ENCODE peak calls at places on chromosomes 7 and 10, in seven cellular contexts. H is ovary, M is astrocyte of the spinal cord, D is A549, V is choroid plexus epithelial cell, X is cardiac fibroblast, G is fibroblast of lung. B is an unnamed sample.

GRCh38 chr7:1249731-1250130 is 17.1 kb downstream of the UNCX start:
- DNase-seq in H (no peak), M (no peak), D (no peak), V (no peak), X (no peak), G (no peak), B (no peak)

GRCh38 chr10:69958232-69958902 is 94.3 kb upstream of the MACROH2A2 start:
- DNase-seq in H (no peak), M (peak), D (peak), V (peak), X (peak), G (peak), B (peak)

GRCh38 chr10:20811131-20811530 is 86.0 kb downstream of the NEBL start:
- DNase-seq in H (no peak), M (no peak), D (no peak), V (peak), X (no peak), G (no peak), B (no peak)

GRCh38 chr10:124320778-124321432 is 97.8 kb downstream of the OAT start:
- DNase-seq in H (no peak), M (no peak), D (no peak), V (no peak), X (no peak), G (no peak), B (no peak)

GRCh38 chr10:91681361-91682276 is 48.7 kb upstream of the PPP1R3C start:
- DNase-seq in H (no peak), M (no peak), D (no peak), V (no peak), X (no peak), G (no peak), B (no peak)

GRCh38 chr10:89705466-89705865 is 4.1 kb downstream of the KIF20B start:
- DNase-seq in H (no peak), M (no peak), D (no peak), V (no peak), X (no peak), G (no peak), B (no peak)

GRCh38 chr7:1049006-1049741 is 4.8 kb downstream of the GPR146 start:
- DNase-seq in H (no peak), M (no peak), D (no peak), V (no peak), X (no peak), G (no peak), B (no peak)

GRCh38 chr10:125081931-125082330 is 78.4 kb downstream of the CTBP2 start:
- DNase-seq in H (no peak), M (no peak), D (no peak), V (no peak), X (no peak), G (no peak), B (no peak)

GRCh38 chr10:96565774-96566173 is 21.0 kb downstream of the TM9SF3 start:
- DNase-seq in H (no peak), M (peak), D (no peak), V (peak), X (peak), G (peak), B (no peak)

GRCh38 chr10:64113796-64114195 is 592.6 kb downstream of the REEP3 start:
- DNase-seq in H (no peak), M (no peak), D (no peak), V (no peak), X (no peak), G (no peak), B (no peak)

GRCh38 chr10:48331436-48331835 is 25.0 kb downstream of the MAPK8 start:
- DNase-seq in H (no peak), M (no peak), D (no peak), V (no peak), X (no peak), G (no peak), B (no peak)

GRCh38 chr10:127133672-127134500 is 62.5 kb downstream of the INSYN2A start:
- DNase-seq in H (no peak), M (no peak), D (no peak), V (no peak), X (no peak), G (peak), B (no peak)

GRCh38 chr7:68783671-68784070 is 814.6 kb upstream of the AUTS2 start:
- DNase-seq in H (no peak), M (no peak), D (peak), V (peak), X (no peak), G (no peak), B (no peak)

GRCh38 chr10:86968994-86969355 is 693 bp downstream of the ADIRF start:
- DNase-seq in H (no peak), M (no peak), D (no peak), V (no peak), X (no peak), G (no peak), B (no peak)

GRCh38 chr10:77583527-77583926 is 54.1 kb downstream of the KCNMA1 start:
- DNase-seq in H (no peak), M (no peak), D (no peak), V (no peak), X (no peak), G (no peak), B (no peak)

GRCh38 chr7:1669486-1669951 is 558 bp upstream of the ELFN1 start:
- DNase-seq in H (no peak), M (no peak), D (no peak), V (no peak), X (no peak), G (no peak), B (no peak)

GRCh38 chr10:72981882-72982529 is 27.4 kb upstream of the PLA2G12B start:
- DNase-seq in H (no peak), M (no peak), D (no peak), V (peak), X (peak), G (no peak), B (peak)

GRCh38 chr7:12706900-12707536 is 19.6 kb downstream of the ARL4A start:
- DNase-seq in H (no peak), M (peak), D (no peak), V (peak), X (peak), G (peak), B (no peak)

GRCh38 chr10:102819054-102819453 is 18.2 kb downstream of the CYP17A1 start:
- DNase-seq in H (no peak), M (no peak), D (no peak), V (no peak), X (no peak), G (no peak), B (no peak)

GRCh38 chr10:100713859-100714565 is 31.4 kb upstream of the PAX2 start:
- DNase-seq in H (no peak), M (no peak), D (no peak), V (no peak), X (no peak), G (no peak), B (no peak)

GRCh38 chr7:70696139-70696782 is 435.7 kb upstream of the GALNT17 start:
- DNase-seq in H (no peak), M (peak), D (no peak), V (peak), X (peak), G (peak), B (no peak)

GRCh38 chr7:68420342-68420750 is 1177.9 kb upstream of the AUTS2 start:
- DNase-seq in H (no peak), M (no peak), D (no peak), V (no peak), X (no peak), G (no peak), B (no peak)

GRCh38 chr7:57308631-57309408 is 141.2 kb upstream of the ZNF716 start:
- DNase-seq in H (no peak), M (no peak), D (no peak), V (no peak), X (no peak), G (no peak), B (no peak)

GRCh38 chr7:129607471-129608120 is 3.9 kb upstream of the NRF1 start:
- DNase-seq in H (no peak), M (peak), D (peak), V (peak), X (peak), G (peak), B (no peak)

GRCh38 chr7:66281678-66282593 is 76.8 kb downstream of the TPST1 start:
- DNase-seq in H (peak), M (peak), D (no peak), V (peak), X (peak), G (peak), B (peak)

GRCh38 chr10:102633282-102633681 is 11.0 kb upstream of the TRIM8 start:
- DNase-seq in H (no peak), M (peak), D (no peak), V (peak), X (peak), G (peak), B (no peak)

GRCh38 chr7:157658851-157659412 is 322.1 kb downstream of the DNAJB6 start:
- DNase-seq in H (no peak), M (no peak), D (no peak), V (no peak), X (no peak), G (no peak), B (no peak)

GRCh38 chr10:73076361-73077183 is 20.1 kb downstream of the P4HA1 start:
- DNase-seq in H (peak), M (peak), D (no peak), V (peak), X (peak), G (peak), B (no peak)

GRCh38 chr10:11074536-11075267 is 57.0 kb downstream of the CELF2 start:
- DNase-seq in H (no peak), M (no peak), D (no peak), V (no peak), X (no peak), G (no peak), B (no peak)

DNA sequence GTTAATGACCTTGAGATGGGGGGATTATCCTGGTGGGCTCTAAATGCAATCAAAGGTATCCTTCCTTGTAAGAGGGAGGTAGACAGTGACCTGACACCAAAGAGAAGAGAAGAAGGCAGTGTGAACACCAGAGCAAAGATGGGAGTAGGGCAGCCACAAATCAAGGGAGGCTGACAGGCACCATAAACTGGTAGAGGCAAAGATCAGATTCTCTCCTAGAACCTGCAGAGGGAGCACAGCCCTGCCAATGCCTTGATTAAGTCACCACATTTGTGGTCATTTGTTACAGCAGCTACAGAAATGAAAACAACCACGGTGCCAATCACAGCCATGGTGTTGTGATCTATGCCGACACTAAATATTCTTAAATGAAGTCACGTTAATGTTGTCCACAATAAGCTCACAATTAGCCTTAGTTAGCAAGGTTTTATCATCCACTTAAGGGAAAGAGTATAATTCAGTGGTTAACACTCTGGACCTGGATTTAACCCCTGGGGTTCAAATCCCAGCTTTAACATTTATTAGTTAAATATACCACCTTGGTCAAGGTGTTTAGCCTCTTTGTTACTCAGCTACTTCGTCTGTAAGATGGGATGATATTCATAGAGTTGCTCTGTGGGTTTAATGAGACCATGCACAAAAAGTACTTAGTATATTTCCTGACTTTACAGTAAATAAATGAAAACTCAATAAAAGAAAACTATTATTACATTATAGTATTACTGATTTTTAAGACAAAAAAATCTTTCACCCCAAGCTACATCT is 70.8 kb downstream of the SGMS1 start:
- DNase-seq in H (no peak), M (no peak), D (no peak), V (peak), X (peak), G (peak), B (peak)
- TF ChIP-seq CTCF in H (no peak), M (peak), D (peak), V (peak), X (peak), G (peak), B (peak)

DNA sequence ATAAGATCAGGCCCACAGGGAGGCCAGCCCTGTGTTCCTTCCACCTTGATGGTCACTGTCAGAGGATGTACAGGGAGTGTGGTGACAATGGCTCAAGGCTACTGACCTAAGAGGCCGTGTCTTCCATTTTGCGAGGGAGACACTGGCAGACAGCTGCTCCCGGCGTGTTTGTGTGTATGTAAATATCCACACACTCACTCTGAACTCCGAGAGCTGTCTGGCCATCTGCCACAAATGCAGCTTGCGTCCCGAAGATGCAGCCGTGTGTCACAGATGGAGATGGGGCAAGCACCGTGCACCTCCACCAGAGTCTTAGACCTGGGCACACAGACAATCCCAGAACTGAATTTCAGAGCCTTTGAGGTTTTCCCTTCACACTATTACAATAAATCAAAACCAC is 712.2 kb upstream of the NRP1 start:
- DNase-seq in H (no peak), M (no peak), D (no peak), V (no peak), X (no peak), G (peak), B (no peak)
- H3K4me3 ChIP-seq in H (no peak), M (no peak), D (no peak), V (no peak), X (no peak), G (no peak), B (no peak)

GRCh38 chr10:75019360-75019759 is 92.1 kb upstream of the SAMD8 start:
- DNase-seq in H (no peak), M (peak), D (no peak), V (peak), X (peak), G (peak), B (no peak)
- TF ChIP-seq CTCF in H (no peak), M (peak), D (peak), V (peak), X (peak), G (peak), B (peak)

GRCh38 chr10:80537086-80537704 is 507 bp upstream of the SH2D4B start:
- DNase-seq in H (no peak), M (no peak), D (no peak), V (no peak), X (no peak), G (no peak), B (no peak)

GRCh38 chr10:80538481-80539185 is 931 bp downstream of the SH2D4B start:
- DNase-seq in H (no peak), M (no peak), D (no peak), V (no peak), X (no peak), G (no peak), B (no peak)

GRCh38 chr10:80536361-80536835 is 1.3 kb upstream of the SH2D4B start:
- DNase-seq in H (no peak), M (no peak), D (no peak), V (no peak), X (no peak), G (no peak), B (no peak)

GRCh38 chr10:80537705-80538480 is at the start of gene SH2D4B:
- DNase-seq in H (no peak), M (no peak), D (no peak), V (no peak), X (no peak), G (no peak), B (no peak)

GRCh38 chr10:80535671-80536360 is 1.9 kb upstream of the SH2D4B start:
- DNase-seq in H (peak), M (no peak), D (peak), V (peak), X (peak), G (peak), B (no peak)
- H3K4me3 ChIP-seq in H (peak), M (peak), D (peak), V (peak), X (peak), G (peak), B (peak)

GRCh38 chr10:61271127-61271780 is 181.9 kb downstream of the TMEM26 start:
- DNase-seq in H (no peak), M (peak), D (peak), V (peak), X (peak), G (peak), B (peak)
- TF ChIP-seq CTCF in H (no peak), M (peak), D (peak), V (peak), X (peak), G (peak), B (peak)